ENCODE peak calls at places on chromosome 6, in nine cellular contexts. J, Z, F, L, B, E, U, Y and K are unnamed samples.

GRCh38 chr6:117303323-117303722 is 38.0 kb downstream of the VGLL2 start:
- DNase-seq in J (no peak), Z (no peak), F (no peak), L (no peak), B (no peak), E (no peak), U (no peak), Y (no peak), K (no peak)

GRCh38 chr6:107735906-107736635 is 88.0 kb downstream of the SCML4 start:
- DNase-seq in J (no peak), Z (no peak), F (no peak), L (no peak), B (no peak), E (no peak), U (no peak), Y (no peak), K (no peak)

GRCh38 chr6:10411915-10412164 is 3.0 kb downstream of the TFAP2A start:
- DNase-seq in J (no peak), Z (no peak), F (no peak), L (no peak), B (no peak), E (no peak), U (no peak), Y (no peak), K (no peak)

GRCh38 chr6:42136508-42137191 is 5.8 kb downstream of the C6orf132 start:
- DNase-seq in J (peak; percentile 86), Z (no peak), F (peak; percentile 23), L (peak; percentile 55), B (no peak), E (no peak), U (no peak), Y (no peak), K (no peak)

GRCh38 chr6:31897612-31898199 is at the start of gene EHMT2:
- DNase-seq in J (peak; percentile 48), Z (peak; percentile 87), F (peak; percentile 78), L (peak; percentile 83), B (peak; percentile 81), E (peak; percentile 81), U (peak; percentile 74), Y (peak; percentile 51), K (peak; percentile 72)

GRCh38 chr6:106827081-106827480 is 147.4 kb downstream of the CD24 start:
- DNase-seq in J (no peak), Z (no peak), F (no peak), L (no peak), B (no peak), E (no peak), U (no peak), Y (no peak), K (no peak)

GRCh38 chr6:13923527-13924145 is 1.1 kb upstream of the RNF182 start:
- DNase-seq in J (peak; percentile 68), Z (no peak), F (no peak), L (peak; percentile 27), B (no peak), E (no peak), U (no peak), Y (no peak), K (no peak)

GRCh38 chr6:109503327-109504224 is 20.6 kb upstream of the ZBTB24 start:
- DNase-seq in J (no peak), Z (no peak), F (no peak), L (no peak), B (no peak), E (peak; percentile 37), U (no peak), Y (no peak), K (no peak)

GRCh38 chr6:71250050-71250689 is 38.4 kb upstream of the OGFRL1 start:
- DNase-seq in J (peak; percentile 74), Z (no peak), F (no peak), L (peak; percentile 95), B (no peak), E (no peak), U (no peak), Y (no peak), K (no peak)

GRCh38 chr6:624979-625378 is 31.9 kb downstream of the HUS1B start:
- DNase-seq in J (peak; percentile 6), Z (peak; percentile 10), F (no peak), L (peak; percentile 55), B (no peak), E (no peak), U (no peak), Y (no peak), K (no peak)

GRCh38 chr6:136761227-136761922 is 30.9 kb downstream of the MAP3K5 start:
- DNase-seq in J (peak; percentile 39), Z (no peak), F (no peak), L (peak; percentile 72), B (no peak), E (no peak), U (no peak), Y (no peak), K (no peak)

GRCh38 chr6:75963569-75963968 is 108.9 kb downstream of the IMPG1 start:
- DNase-seq in J (no peak), Z (no peak), F (no peak), L (no peak), B (no peak), E (no peak), U (no peak), Y (no peak), K (no peak)

GRCh38 chr6:7922596-7922995 is 12.0 kb upstream of the TXNDC5 start:
- DNase-seq in J (no peak), Z (no peak), F (no peak), L (peak; percentile 80), B (no peak), E (no peak), U (no peak), Y (no peak), K (no peak)

GRCh38 chr6:24440897-24441598 is 38.3 kb downstream of the MRS2 start:
- DNase-seq in J (no peak), Z (no peak), F (no peak), L (no peak), B (no peak), E (no peak), U (no peak), Y (no peak), K (no peak)

GRCh38 chr6:148440877-148441453 is 98.3 kb downstream of the SASH1 start:
- DNase-seq in J (peak; percentile 79), Z (peak; percentile 21), F (no peak), L (peak; percentile 98), B (no peak), E (no peak), U (no peak), Y (no peak), K (peak; percentile 54)

GRCh38 chr6:56949261-56949660 is 5.6 kb upstream of the BEND6 start:
- DNase-seq in J (no peak), Z (no peak), F (no peak), L (peak; percentile 38), B (no peak), E (no peak), U (no peak), Y (no peak), K (no peak)

GRCh38 chr6:139448094-139448649 is 73.7 kb upstream of the CITED2 start:
- DNase-seq in J (peak; percentile 38), Z (no peak), F (no peak), L (no peak), B (no peak), E (no peak), U (no peak), Y (no peak), K (no peak)

GRCh38 chr6:108635505-108636226 is 74.9 kb downstream of the FOXO3 start:
- DNase-seq in J (no peak), Z (no peak), F (no peak), L (no peak), B (no peak), E (no peak), U (no peak), Y (no peak), K (no peak)

GRCh38 chr6:8108031-8108660 is 5.8 kb upstream of the EEF1E1 start:
- DNase-seq in J (peak; percentile 87), Z (no peak), F (no peak), L (peak; percentile 80), B (no peak), E (no peak), U (no peak), Y (no peak), K (no peak)

GRCh38 chr6:3456395-3456767 is 469 bp downstream of the SLC22A23 start:
- DNase-seq in J (no peak), Z (no peak), F (no peak), L (no peak), B (no peak), E (no peak), U (no peak), Y (no peak), K (no peak)

GRCh38 chr6:129370268-129370916 is 339.6 kb downstream of the ARHGAP18 start:
- DNase-seq in J (peak; percentile 30), Z (peak; percentile 61), F (no peak), L (peak; percentile 63), B (no peak), E (no peak), U (peak; percentile 21), Y (peak; percentile 8), K (no peak)

GRCh38 chr6:122930252-122931180 is 65.5 kb upstream of the CLVS2 start:
- DNase-seq in J (no peak), Z (no peak), F (no peak), L (no peak), B (no peak), E (no peak), U (no peak), Y (no peak), K (no peak)

GRCh38 chr6:4809999-4810918 is 34.1 kb downstream of the CDYL start:
- DNase-seq in J (peak; percentile 49), Z (no peak), F (no peak), L (peak; percentile 43), B (no peak), E (no peak), U (no peak), Y (no peak), K (no peak)

GRCh38 chr6:159427335-159427734 is 258.1 kb downstream of the FNDC1 start:
- DNase-seq in J (no peak), Z (no peak), F (no peak), L (no peak), B (no peak), E (no peak), U (no peak), Y (no peak), K (no peak)

GRCh38 chr6:101912266-101912665 is 518.8 kb downstream of the GRIK2 start:
- DNase-seq in J (no peak), Z (no peak), F (no peak), L (no peak), B (no peak), E (no peak), U (no peak), Y (no peak), K (no peak)

GRCh38 chr6:52227495-52227894 is 16.8 kb downstream of the IL17F start:
- DNase-seq in J (no peak), Z (no peak), F (peak; percentile 76), L (no peak), B (no peak), E (no peak), U (no peak), Y (no peak), K (no peak)

GRCh38 chr6:166381381-166381732 is 1.4 kb downstream of the MPC1 start:
- DNase-seq in J (no peak), Z (no peak), F (no peak), L (no peak), B (no peak), E (no peak), U (no peak), Y (no peak), K (no peak)

GRCh38 chr6:144305567-144305966 is 20.4 kb downstream of the UTRN start:
- DNase-seq in J (no peak), Z (no peak), F (no peak), L (no peak), B (no peak), E (no peak), U (no peak), Y (no peak), K (no peak)

GRCh38 chr6:31441368-31442267 is 38.2 kb downstream of the MICA start:
- DNase-seq in J (peak; percentile 8), Z (peak; percentile 90), F (peak; percentile 68), L (peak; percentile 72), B (no peak), E (no peak), U (peak; percentile 67), Y (no peak), K (peak; percentile 93)

GRCh38 chr6:168362276-168362990 is 42.9 kb upstream of the DACT2 start:
- DNase-seq in J (no peak), Z (no peak), F (no peak), L (no peak), B (no peak), E (no peak), U (no peak), Y (no peak), K (no peak)

GRCh38 chr6:165745492-165745891 is 82.5 kb upstream of the PDE10A start:
- DNase-seq in J (no peak), Z (no peak), F (no peak), L (no peak), B (no peak), E (no peak), U (no peak), Y (no peak), K (no peak)